ENCODE peak calls at places on chromosome 2, in ten cellular contexts. Z is heart left ventricle, R is spleen, K is stomach, L is uterus, P is gastrocnemius medialis, N is ovary, O is IMR-90, E is GM12878, A is prostate gland. J is an unnamed sample.

GRCh38 chr2:165466386-165466785 is 3.1 kb upstream of the CSRNP3 start:
- DNase-seq in K (no peak), A (no peak), R (no peak), Z (no peak), E (no peak), P (no peak), L (no peak), O (no peak), N (no peak), J (no peak)

GRCh38 chr2:220811952-220812570 is 760.0 kb downstream of the EPHA4 start:
- DNase-seq in Z (no peak), O (peak; percentile 75), N (no peak), A (no peak), E (no peak), L (no peak), R (no peak), P (no peak), K (no peak), J (no peak)

GRCh38 chr2:216246741-216247140 is 125.5 kb downstream of the MARCHF4 start:
- DNase-seq in E (no peak), R (no peak), P (no peak), L (no peak), A (no peak), K (no peak), Z (no peak), O (no peak), N (no peak), J (no peak)

GRCh38 chr2:73107211-73107926 is 5.4 kb downstream of the RAB11FIP5 start:
- DNase-seq in K (no peak), P (no peak), L (peak; percentile 18), Z (no peak), R (peak; percentile 86), A (no peak), O (no peak), E (no peak), N (no peak), J (peak; percentile 46)

GRCh38 chr2:124884315-124884714 is 859.2 kb downstream of the CNTNAP5 start:
- DNase-seq in O (peak; percentile 28), N (no peak), Z (no peak), P (no peak), K (no peak), E (no peak), A (no peak), R (no peak), L (no peak), J (no peak)

GRCh38 chr2:195871326-195871725 is 197.3 kb downstream of the DNAH7 start:
- DNase-seq in P (no peak), L (no peak), O (peak; percentile 50), N (no peak), R (no peak), A (no peak), Z (no peak), K (no peak), E (no peak), J (no peak)

GRCh38 chr2:55482186-55482945 is 37.2 kb upstream of the CFAP36 start:
- DNase-seq in N (no peak), K (no peak), R (no peak), Z (no peak), E (no peak), A (no peak), L (no peak), O (peak; percentile 45), P (no peak), J (no peak)

GRCh38 chr2:216827073-216827725 is 32.7 kb downstream of the TNP1 start:
- DNase-seq in A (no peak), R (no peak), L (no peak), K (no peak), Z (no peak), E (no peak), O (peak; percentile 28), N (no peak), P (no peak), J (no peak)

DNA sequence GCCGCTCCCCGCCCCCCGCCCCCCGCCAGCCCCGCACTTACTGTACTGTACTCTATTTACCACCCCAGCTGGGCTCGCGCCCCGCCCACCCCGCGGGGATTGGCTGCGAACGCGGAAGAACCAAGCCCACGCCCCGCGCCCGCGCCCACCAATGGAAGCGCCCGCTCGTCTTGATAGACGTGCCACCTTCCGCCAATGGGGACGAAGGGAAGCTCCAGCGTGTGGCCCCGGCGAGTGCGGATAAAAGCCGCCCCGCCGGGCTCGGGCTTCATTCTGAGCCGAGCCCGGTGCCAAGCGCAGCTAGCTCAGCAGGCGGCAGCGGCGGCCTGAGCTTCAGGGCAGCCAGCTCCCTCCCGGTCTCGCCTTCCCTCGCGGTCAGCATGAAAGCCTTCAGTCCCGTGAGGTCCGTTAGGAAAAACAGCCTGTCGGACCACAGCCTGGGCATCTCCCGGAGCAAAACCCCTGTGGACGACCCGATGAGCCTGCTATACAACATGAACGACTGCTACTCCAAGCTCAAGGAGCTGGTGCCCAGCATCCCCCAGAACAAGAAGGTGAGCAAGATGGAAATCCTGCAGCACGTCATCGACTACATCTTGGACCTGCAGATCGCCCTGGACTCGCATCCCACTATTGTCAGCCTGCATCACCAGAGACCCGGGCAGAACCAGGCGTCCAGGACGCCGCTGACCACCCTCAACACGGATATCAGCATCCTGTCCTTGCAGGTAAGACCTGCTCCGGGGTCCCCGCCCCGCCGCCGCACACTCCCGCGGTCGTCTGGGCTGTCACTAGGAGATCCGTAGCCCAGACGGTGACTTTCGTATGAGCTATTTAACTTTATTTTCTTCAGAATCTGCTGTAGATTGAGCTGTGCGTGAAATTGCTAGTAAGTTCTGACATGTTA is at the start of gene ID2:
- DNase-seq in N (peak; percentile 100), Z (peak; percentile 99), E (peak; percentile 88), O (peak; percentile 98), R (peak; percentile 98), L (peak; percentile 98), A (peak; percentile 100), K (peak; percentile 99), P (peak; percentile 97), J (peak; percentile 99)
- TF ChIP-seq POLR2A in N (peak; percentile 99), Z (peak; percentile 93), E (peak; percentile 99), O (peak; percentile 100), R (peak; percentile 99), L (peak; percentile 98), A (peak; percentile 99), K (no peak), P (peak; percentile 97), J (peak; percentile 100)

DNA sequence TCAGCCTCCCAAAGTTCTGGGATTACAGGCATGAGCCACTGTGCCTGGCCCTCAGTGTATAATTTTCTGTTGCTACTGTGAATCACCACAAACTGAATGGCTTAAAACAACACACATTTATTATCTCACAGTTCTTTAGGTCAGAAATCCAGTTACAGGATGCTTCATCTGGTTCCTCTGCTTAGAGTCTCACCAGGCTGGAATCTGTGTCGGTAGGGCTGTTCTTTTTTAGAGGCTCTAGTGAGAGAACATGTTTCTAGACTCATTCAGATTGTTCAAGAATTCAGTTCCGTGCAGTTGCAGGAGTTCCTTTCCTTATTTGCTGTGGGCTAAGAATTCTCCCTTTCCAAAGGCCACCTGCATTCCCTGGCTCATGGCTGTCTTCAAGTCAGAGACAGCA is 22.2 kb downstream of the CCDC121 start:
- DNase-seq in N (no peak), P (no peak), E (no peak), L (no peak), A (no peak), O (peak; percentile 83), K (no peak), Z (no peak), R (no peak), J (no peak)
- H3K36me3 ChIP-seq in N (no peaks in the 10 kb centered on the region), P (no peaks in the 10 kb centered on the region), E (peaks cover 15% of the 10 kb centered on the region), L (no peaks in the 10 kb centered on the region), A (no peaks in the 10 kb centered on the region), O (peaks cover 30% of the 10 kb centered on the region), K (peaks cover 59% of the 10 kb centered on the region), Z (peaks cover 21% of the 10 kb centered on the region), R (peaks cover 87% of the 10 kb centered on the region), J (peaks cover 81% of the 10 kb centered on the region)

GRCh38 chr2:159795781-159796667 is 2.0 kb downstream of the CD302 start:
- DNase-seq in P (no peak), A (no peak), R (no peak), Z (no peak), K (no peak), O (no peak), N (no peak), E (no peak), L (no peak), J (no peak)

GRCh38 chr2:159797468-159798375 is at the start of gene CD302:
- DNase-seq in R (peak; percentile 91), N (peak; percentile 89), K (peak; percentile 58), E (no peak), L (peak; percentile 64), A (peak; percentile 43), Z (peak; percentile 86), P (peak; percentile 36), O (peak; percentile 45), J (no peak)

GRCh38 chr2:159792036-159792435 is 6.0 kb downstream of the CD302 start:
- DNase-seq in N (no peak), K (no peak), R (no peak), O (no peak), A (no peak), Z (no peak), E (no peak), P (no peak), L (no peak), J (no peak)

GRCh38 chr2:159790323-159790722 is 7.7 kb downstream of the CD302 start:
- DNase-seq in P (no peak), E (no peak), K (no peak), R (no peak), N (no peak), L (no peak), O (no peak), Z (no peak), A (no peak), J (no peak)

GRCh38 chr2:159793265-159793664 is 4.7 kb downstream of the CD302 start:
- DNase-seq in P (no peak), Z (no peak), R (no peak), K (no peak), E (no peak), O (no peak), N (no peak), A (no peak), L (no peak), J (no peak)
- TF ChIP-seq POLR2A in P (no peak), Z (no peak), R (no peak), K (no peak), E (no peak), O (no peak), N (no peak), A (no peak), L (no peak), J (no peak)

GRCh38 chr2:28406276-28407096 is 13.8 kb downstream of the FOSL2 start:
- DNase-seq in K (peak; percentile 70), N (no peak), R (peak; percentile 93), E (no peak), P (no peak), L (no peak), Z (peak; percentile 49), O (peak; percentile 51), A (no peak), J (peak; percentile 58)

GRCh38 chr2:28403388-28403956 is 10.8 kb downstream of the FOSL2 start:
- DNase-seq in N (no peak), A (no peak), L (no peak), E (no peak), P (no peak), Z (no peak), K (no peak), R (no peak), O (no peak), J (no peak)

GRCh38 chr2:28401948-28402550 is 9.4 kb downstream of the FOSL2 start:
- DNase-seq in L (no peak), E (no peak), A (no peak), Z (no peak), R (no peak), N (no peak), P (no peak), O (no peak), K (no peak), J (no peak)

GRCh38 chr2:28405537-28405936 is 12.9 kb downstream of the FOSL2 start:
- DNase-seq in L (no peak), E (no peak), N (no peak), A (no peak), Z (no peak), R (no peak), K (no peak), O (no peak), P (no peak), J (peak; percentile 18)

DNA sequence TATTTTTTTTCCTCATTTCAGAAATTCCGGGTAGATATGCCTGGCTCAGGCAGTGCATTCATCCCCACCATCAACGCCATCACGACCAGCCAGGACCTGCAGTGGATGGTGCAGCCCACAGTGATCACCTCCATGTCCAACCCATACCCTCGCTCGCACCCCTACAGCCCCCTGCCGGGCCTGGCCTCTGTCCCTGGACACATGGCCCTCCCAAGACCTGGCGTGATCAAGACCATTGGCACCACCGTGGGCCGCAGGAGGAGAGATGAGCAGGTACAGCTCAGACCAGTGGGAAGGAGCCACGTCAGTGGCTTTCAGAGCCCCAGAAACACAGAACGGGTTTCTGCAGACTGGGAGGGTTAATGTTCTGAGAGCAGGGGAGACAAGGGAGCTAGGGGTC is 11.4 kb downstream of the FOSL2 start:
- DNase-seq in E (no peak), N (no peak), A (no peak), L (no peak), R (no peak), P (no peak), K (no peak), Z (no peak), O (no peak), J (no peak)
- H3K36me3 ChIP-seq in E (no peaks in the 10 kb centered on the region), N (no peaks in the 10 kb centered on the region), A (peaks cover 21% of the 10 kb centered on the region), L (no peaks in the 10 kb centered on the region), R (peaks cover 57% of the 10 kb centered on the region), P (peaks cover 27% of the 10 kb centered on the region), K (peaks cover 57% of the 10 kb centered on the region), Z (peaks cover 55% of the 10 kb centered on the region), O (peaks cover 92% of the 10 kb centered on the region), J (no peaks in the 10 kb centered on the region)

J was measured in Peyer's patch.